ENCODE peak calls at places on chromosomes 3 and 15, in five cellular contexts. C is ovary, S is right cardiac atrium, G is ascending aorta, V is HepG2. B is an unnamed sample. For H3K4me1, the result is how much of the 10 kb centered on the place peaks cover.

GRCh38 chr3:157865449-157865862 is 240.8 kb downstream of the SHOX2 start:
- DNase-seq in V (peak), S (peak), C (no peak), G (no peak), B (peak)

GRCh38 chr15:72341361-72341760 is 21.4 kb upstream of the CELF6 start:
- DNase-seq in S (no peak), C (no peak), G (no peak), V (no peak), B (no peak)

GRCh38 chr3:44109997-44110396 is 131.7 kb upstream of the TOPAZ1 start:
- DNase-seq in C (no peak), V (no peak), G (no peak), S (no peak), B (no peak)

GRCh38 chr15:78909791-78910228 is 35.0 kb downstream of the CTSH start:
- DNase-seq in C (no peak), S (no peak), V (peak), G (no peak), B (peak)

GRCh38 chr15:25971053-25971452 is 107.9 kb upstream of the ATP10A start:
- DNase-seq in V (no peak), G (no peak), S (no peak), C (no peak), B (no peak)

GRCh38 chr3:174710622-174711021 is 148.5 kb upstream of the NAALADL2 start:
- DNase-seq in V (no peak), G (no peak), C (no peak), S (no peak), B (no peak)

GRCh38 chr3:180036678-180037455 is at the start of gene PEX5L:
- DNase-seq in C (peak), V (peak), G (no peak), S (peak), B (no peak)

GRCh38 chr3:152176998-152177397 is 91.7 kb upstream of the MBNL1 start:
- DNase-seq in V (no peak), G (no peak), C (no peak), S (no peak), B (no peak)

GRCh38 chr3:24853685-24854341 is 359.2 kb upstream of the THRB start:
- DNase-seq in S (no peak), C (no peak), V (no peak), G (no peak), B (no peak)

GRCh38 chr3:104629038-104629437 is 737.7 kb upstream of the ALCAM start:
- DNase-seq in C (no peak), S (no peak), G (no peak), V (no peak), B (no peak)

GRCh38 chr3:140920029-140920428 is 21.6 kb upstream of the SLC25A36 start:
- DNase-seq in G (no peak), V (no peak), S (no peak), C (no peak), B (no peak)

GRCh38 chr3:129597792-129598381 is 8.6 kb downstream of the PLXND1 start:
- DNase-seq in C (no peak), V (no peak), G (no peak), S (no peak), B (no peak)

GRCh38 chr3:176814252-176814651 is 383.0 kb downstream of the TBL1XR1 start:
- DNase-seq in S (peak), G (no peak), V (peak), C (no peak), B (peak)

GRCh38 chr3:308597-309321 is 112.2 kb downstream of the CHL1 start:
- DNase-seq in G (no peak), S (peak), V (no peak), C (no peak), B (no peak)

GRCh38 chr15:94324117-94324826 is 92.9 kb downstream of the MCTP2 start:
- DNase-seq in G (no peak), C (peak), S (peak), V (peak), B (peak)

GRCh38 chr3:79606414-79606813 is 161.4 kb downstream of the ROBO1 start:
- DNase-seq in G (no peak), S (no peak), V (no peak), C (no peak), B (no peak)

GRCh38 chr3:79604681-79605080 is 163.1 kb downstream of the ROBO1 start:
- DNase-seq in S (no peak), C (no peak), V (no peak), G (no peak), B (no peak)

GRCh38 chr3:79597719-79598118 is 170.1 kb downstream of the ROBO1 start:
- DNase-seq in V (no peak), S (no peak), G (no peak), C (no peak), B (no peak)

GRCh38 chr3:79598594-79598993 is 169.2 kb downstream of the ROBO1 start:
- DNase-seq in C (peak), V (no peak), S (peak), G (no peak), B (no peak)

GRCh38 chr3:79602385-79602784 is 165.4 kb downstream of the ROBO1 start:
- DNase-seq in G (no peak), C (no peak), S (no peak), V (no peak), B (no peak)
- H3K27ac ChIP-seq in G (no peak), C (no peak), S (no peak), V (no peak), B (no peak)

GRCh38 chr3:11634081-11634635 is 9.6 kb downstream of the VGLL4 start:
- DNase-seq in S (peak), V (no peak), C (no peak), G (no peak), B (no peak)

GRCh38 chr3:11632564-11632963 is 11.2 kb downstream of the VGLL4 start:
- DNase-seq in V (no peak), G (no peak), C (no peak), S (no peak), B (no peak)

GRCh38 chr3:11631822-11632221 is 11.9 kb downstream of the VGLL4 start:
- DNase-seq in G (no peak), V (no peak), S (no peak), C (no peak), B (no peak)

GRCh38 chr3:11634974-11635612 is 8.6 kb downstream of the VGLL4 start:
- DNase-seq in G (no peak), V (no peak), C (no peak), S (no peak), B (no peak)

DNA sequence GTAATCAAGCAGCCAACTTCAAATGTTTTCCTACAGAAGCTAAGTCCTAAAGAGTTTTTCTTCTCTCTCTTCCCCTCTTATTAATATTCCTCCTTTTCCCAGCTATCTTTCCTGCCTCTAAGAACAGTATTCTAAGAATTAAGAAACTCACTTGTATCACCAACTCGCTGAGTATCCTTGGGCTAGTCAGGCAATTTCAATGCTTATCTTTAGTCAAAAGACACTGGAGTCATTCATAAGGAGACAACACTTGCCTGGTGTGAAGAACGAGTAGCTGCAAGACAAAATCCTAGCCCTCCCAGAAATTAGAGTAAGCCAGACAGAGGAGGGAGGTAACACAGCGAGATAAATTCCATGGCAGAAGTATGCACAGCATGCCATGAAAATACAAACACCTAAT is 10.7 kb downstream of the VGLL4 start:
- DNase-seq in V (no peak), G (no peak), C (no peak), S (no peak), B (no peak)
- H3K4me1 ChIP-seq in V (half or more), G (half or more), C (under half), S (under half), B (under half)

GRCh38 chr3:172040976-172041963 is 1.9 kb downstream of the FNDC3B start:
- DNase-seq in G (no peak), S (no peak), C (peak), V (no peak), B (peak)

GRCh38 chr3:172042136-172042535 is 2.8 kb downstream of the FNDC3B start:
- DNase-seq in G (no peak), C (no peak), S (no peak), V (no peak), B (no peak)

GRCh38 chr3:172043233-172043632 is 3.9 kb downstream of the FNDC3B start:
- DNase-seq in V (no peak), G (no peak), C (no peak), S (no peak), B (no peak)

GRCh38 chr3:172044833-172045585 is 5.6 kb downstream of the FNDC3B start:
- DNase-seq in C (no peak), S (no peak), V (no peak), G (no peak), B (no peak)

GRCh38 chr3:172043766-172044165 is 4.4 kb downstream of the FNDC3B start:
- DNase-seq in G (no peak), C (no peak), V (no peak), S (no peak), B (no peak)
- H3K4me3 ChIP-seq in G (peak), C (no peak), V (peak), S (no peak), B (no peak)

DNA sequence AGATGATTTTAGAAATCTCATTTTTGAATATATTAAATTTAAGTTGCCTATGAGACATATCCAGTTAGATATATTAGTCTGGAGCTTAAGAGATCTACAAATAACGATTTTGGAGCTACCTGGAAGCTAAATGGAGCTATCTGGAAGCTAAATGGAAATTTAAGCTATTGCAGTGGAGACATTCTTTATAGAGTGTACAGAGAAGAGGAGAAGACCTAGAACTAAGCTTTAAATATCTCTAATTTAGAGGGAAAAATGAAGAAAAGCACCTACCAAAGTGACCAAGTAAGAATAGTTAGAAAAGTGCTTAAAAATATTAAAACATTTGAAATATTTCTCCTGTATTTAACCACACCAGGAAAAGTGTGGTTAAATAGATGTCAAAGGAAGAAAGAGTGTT is 28.3 kb downstream of the SPESP1 start:
- DNase-seq in V (no peak), G (no peak), S (no peak), C (no peak), B (no peak)
- H3K27ac ChIP-seq in V (no peak), G (no peak), S (no peak), C (no peak), B (no peak)

GRCh38 chr15:80576519-80577090 is 118.5 kb upstream of the ABHD17C start:
- DNase-seq in C (no peak), G (no peak), V (no peak), S (no peak), B (no peak)

GRCh38 chr15:80578871-80579270 is 116.2 kb upstream of the ABHD17C start:
- DNase-seq in G (no peak), S (no peak), V (no peak), C (no peak), B (no peak)

GRCh38 chr15:80579611-80580010 is 115.5 kb upstream of the ABHD17C start:
- DNase-seq in G (no peak), C (no peak), V (no peak), S (no peak), B (no peak)

GRCh38 chr15:80577552-80578205 is 117.4 kb upstream of the ABHD17C start:
- DNase-seq in S (no peak), C (no peak), V (no peak), G (no peak), B (no peak)

DNA sequence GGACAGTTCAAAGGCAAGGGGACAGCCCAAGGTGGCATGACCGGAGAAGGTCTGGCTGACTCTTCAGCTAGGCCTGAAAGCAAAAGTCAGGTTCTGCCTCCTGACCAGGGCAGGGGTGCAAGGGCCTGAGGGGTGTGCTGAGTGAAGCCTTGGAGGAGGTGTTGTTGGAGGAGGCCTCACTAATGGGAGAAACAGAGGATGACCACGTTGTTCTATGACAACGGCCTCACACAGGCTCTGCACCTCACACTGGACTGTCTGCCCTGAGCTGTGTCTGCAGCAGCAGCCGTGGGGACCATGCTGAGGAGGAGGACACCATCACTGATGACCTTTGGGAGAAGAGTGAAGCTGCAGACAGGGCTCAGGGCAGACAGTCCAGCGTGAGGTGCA is 116.9 kb upstream of the ABHD17C start:
- DNase-seq in S (no peak), V (no peak), G (no peak), C (no peak), B (no peak)
- H3K4me1 ChIP-seq in S (under half), V (under half), G (under half), C (under half), B (under half)

GRCh38 chr15:68715111-68715510 is 105.6 kb downstream of the ANP32A start:
- DNase-seq in G (no peak), V (no peak), S (no peak), C (no peak), B (no peak)
- H3K4me3 ChIP-seq in G (no peak), V (no peak), S (no peak), C (no peak), B (no peak)

GRCh38 chr15:90161946-90162345 is 39.2 kb upstream of the SEMA4B start:
- DNase-seq in G (no peak), S (no peak), V (no peak), C (no peak), B (peak)
- H3K27ac ChIP-seq in G (no peak), S (no peak), V (no peak), C (no peak), B (peak)

DNA sequence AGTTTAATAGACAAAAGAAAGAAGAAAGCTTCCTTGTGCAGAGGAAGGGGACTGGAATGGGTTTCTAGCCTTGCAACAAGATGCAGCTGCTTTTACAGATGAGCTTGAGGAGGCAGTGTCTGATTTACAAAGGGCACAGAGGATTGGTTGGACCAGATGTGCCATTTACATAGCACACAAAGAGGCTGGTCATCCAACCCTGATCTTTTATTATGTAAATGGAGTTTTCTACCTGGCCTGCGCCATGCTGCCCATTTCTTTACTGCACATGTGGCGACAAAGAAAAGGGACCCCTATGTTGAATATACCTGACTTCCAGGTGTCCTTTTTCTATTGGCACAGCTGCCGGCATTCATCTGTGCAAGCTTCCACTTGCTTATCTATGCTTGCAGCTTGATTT is 409.4 kb upstream of the FRG2C start:
- DNase-seq in G (no peak), V (no peak), S (no peak), C (no peak), B (no peak)
- H3K4me1 ChIP-seq in G (under half), V (under half), S (under half), C (under half), B (under half)

DNA sequence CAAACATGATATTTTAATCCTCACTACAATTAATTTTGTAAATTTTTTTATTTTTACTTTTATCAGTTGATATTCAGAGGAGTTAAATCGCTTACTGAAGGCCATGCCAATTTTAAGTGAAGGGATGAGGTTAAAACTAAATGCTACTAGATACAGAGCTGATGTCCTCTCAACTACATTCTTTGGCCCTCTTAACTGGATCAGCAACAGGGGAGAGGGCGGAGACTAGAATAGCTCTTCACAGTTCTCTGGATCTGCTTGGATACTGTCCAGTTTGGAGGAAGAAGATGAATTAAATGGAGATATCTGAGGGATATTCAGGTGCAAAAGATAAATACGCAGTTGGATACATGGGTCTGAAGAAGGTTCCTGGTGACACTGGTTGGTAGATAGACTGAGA is 85.6 kb upstream of the LYSMD4 start:
- DNase-seq in C (no peak), S (no peak), G (no peak), V (no peak), B (no peak)
- H3K4me3 ChIP-seq in C (no peak), S (no peak), G (no peak), V (no peak), B (no peak)

DNA sequence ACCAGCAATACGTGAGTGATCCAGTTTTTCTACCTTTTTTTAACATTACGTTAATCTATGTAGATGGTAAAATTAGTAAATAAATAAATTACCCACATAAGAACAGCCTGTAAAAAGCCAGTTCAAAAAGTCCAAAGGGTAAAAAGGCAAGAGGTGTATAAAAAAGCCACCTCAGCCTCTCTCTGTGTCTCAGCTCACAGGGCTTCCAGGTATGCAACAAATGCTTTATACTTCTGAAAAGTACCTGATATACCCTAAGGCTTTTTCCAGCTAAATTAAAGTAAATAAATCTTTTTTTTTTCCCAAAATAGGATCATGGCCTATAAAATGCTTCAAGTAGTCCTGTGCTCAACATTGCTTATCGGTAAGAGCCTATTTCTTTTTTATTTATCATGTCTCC is at the start of gene C3orf85:
- DNase-seq in C (no peak), V (no peak), G (no peak), S (no peak), B (peak)
- H3K27ac ChIP-seq in C (no peak), V (no peak), G (no peak), S (no peak), B (no peak)